ENCODE peak calls at places on chromosomes 3 and 15, in six cellular contexts. One of them, this sample, is unnamed.

GRCh38 chr3:124119056-124119721 is 127.3 kb upstream of the ROPN1 start:
- DNase-seq in IMR-90: peak; percentile 88
- DNase-seq in neuronal stem cell: no peak
- DNase-seq in mesendoderm: no peak
- DNase-seq in H1: no peak
- DNase-seq in trophoblast cell: no peak
- DNase-seq in this sample: no peak

GRCh38 chr3:74824366-74824765 is 209.9 kb upstream of the CNTN3 start:
- DNase-seq in IMR-90: no peak
- DNase-seq in neuronal stem cell: no peak
- DNase-seq in mesendoderm: peak; percentile 10
- DNase-seq in H1: no peak
- DNase-seq in trophoblast cell: no peak
- DNase-seq in this sample: no peak

GRCh38 chr3:149375164-149375823 is 2.2 kb downstream of the TM4SF1 start:
- DNase-seq in IMR-90: peak; percentile 49
- DNase-seq in neuronal stem cell: no peak
- DNase-seq in mesendoderm: no peak
- DNase-seq in H1: no peak
- DNase-seq in trophoblast cell: no peak
- DNase-seq in this sample: peak; percentile 30

GRCh38 chr3:120689395-120689794 is 7.4 kb upstream of the HGD start:
- DNase-seq in IMR-90: no peak
- DNase-seq in neuronal stem cell: no peak
- DNase-seq in mesendoderm: no peak
- DNase-seq in H1: no peak
- DNase-seq in trophoblast cell: no peak
- DNase-seq in this sample: no peak

GRCh38 chr3:32818431-32819085 is 761 bp downstream of the TRIM71 start:
- DNase-seq in IMR-90: no peak
- DNase-seq in neuronal stem cell: no peak
- DNase-seq in mesendoderm: no peak
- DNase-seq in H1: no peak
- DNase-seq in trophoblast cell: peak; percentile 68
- DNase-seq in this sample: no peak

GRCh38 chr3:149330609-149331008 is 2.8 kb downstream of the TM4SF18 start:
- DNase-seq in IMR-90: peak; percentile 31
- DNase-seq in neuronal stem cell: no peak
- DNase-seq in mesendoderm: no peak
- DNase-seq in H1: no peak
- DNase-seq in trophoblast cell: no peak
- DNase-seq in this sample: no peak

GRCh38 chr3:8279476-8279875 is 222.1 kb upstream of the LMCD1 start:
- DNase-seq in IMR-90: no peak
- DNase-seq in neuronal stem cell: no peak
- DNase-seq in mesendoderm: peak; percentile 63
- DNase-seq in H1: no peak
- DNase-seq in trophoblast cell: no peak
- DNase-seq in this sample: no peak

GRCh38 chr3:31077021-31077601 is 182.7 kb upstream of the GADL1 start:
- DNase-seq in IMR-90: peak; percentile 96
- DNase-seq in neuronal stem cell: no peak
- DNase-seq in mesendoderm: peak; percentile 43
- DNase-seq in H1: no peak
- DNase-seq in trophoblast cell: peak; percentile 79
- DNase-seq in this sample: peak; percentile 82

GRCh38 chr3:184687363-184688049 is 24.4 kb downstream of the MAGEF1 start:
- DNase-seq in IMR-90: no peak
- DNase-seq in neuronal stem cell: no peak
- DNase-seq in mesendoderm: no peak
- DNase-seq in H1: no peak
- DNase-seq in trophoblast cell: no peak
- DNase-seq in this sample: no peak

GRCh38 chr3:14208977-14209394 is 30.4 kb downstream of the LSM3 start:
- DNase-seq in IMR-90: peak; percentile 85
- DNase-seq in neuronal stem cell: no peak
- DNase-seq in mesendoderm: no peak
- DNase-seq in H1: no peak
- DNase-seq in trophoblast cell: no peak
- DNase-seq in this sample: peak; percentile 79

GRCh38 chr3:149688122-149688757 is 30.4 kb upstream of the WWTR1 start:
- DNase-seq in IMR-90: no peak
- DNase-seq in neuronal stem cell: no peak
- DNase-seq in mesendoderm: peak; percentile 29
- DNase-seq in H1: no peak
- DNase-seq in trophoblast cell: peak; percentile 94
- DNase-seq in this sample: no peak

GRCh38 chr3:31445701-31446100 is 87.0 kb upstream of the STT3B start:
- DNase-seq in IMR-90: no peak
- DNase-seq in neuronal stem cell: no peak
- DNase-seq in mesendoderm: no peak
- DNase-seq in H1: no peak
- DNase-seq in trophoblast cell: peak; percentile 91
- DNase-seq in this sample: no peak

GRCh38 chr3:142498397-142499180 is 50.8 kb upstream of the XRN1 start:
- DNase-seq in IMR-90: peak; percentile 6
- DNase-seq in neuronal stem cell: no peak
- DNase-seq in mesendoderm: no peak
- DNase-seq in H1: no peak
- DNase-seq in trophoblast cell: no peak
- DNase-seq in this sample: no peak

GRCh38 chr15:48493084-48493762 is 152.3 kb downstream of the FBN1 start:
- DNase-seq in IMR-90: peak; percentile 95
- DNase-seq in neuronal stem cell: no peak
- DNase-seq in mesendoderm: no peak
- DNase-seq in H1: no peak
- DNase-seq in trophoblast cell: peak; percentile 71
- DNase-seq in this sample: peak; percentile 82

GRCh38 chr3:57746156-57747125 is 9.7 kb upstream of the SLMAP start:
- DNase-seq in IMR-90: no peak
- DNase-seq in neuronal stem cell: no peak
- DNase-seq in mesendoderm: no peak
- DNase-seq in H1: no peak
- DNase-seq in trophoblast cell: no peak
- DNase-seq in this sample: no peak

GRCh38 chr15:92869977-92870644 is 30.0 kb upstream of the CHD2 start:
- DNase-seq in IMR-90: peak; percentile 37
- DNase-seq in neuronal stem cell: no peak
- DNase-seq in mesendoderm: no peak
- DNase-seq in H1: peak; percentile 40
- DNase-seq in trophoblast cell: no peak
- DNase-seq in this sample: no peak

GRCh38 chr3:123971416-123971815 is 10.4 kb upstream of the CCDC14 start:
- DNase-seq in IMR-90: no peak
- DNase-seq in neuronal stem cell: no peak
- DNase-seq in mesendoderm: no peak
- DNase-seq in H1: no peak
- DNase-seq in trophoblast cell: no peak
- DNase-seq in this sample: no peak

GRCh38 chr3:46930176-46930944 is 46.2 kb downstream of the CCDC12 start:
- DNase-seq in IMR-90: no peak
- DNase-seq in neuronal stem cell: no peak
- DNase-seq in mesendoderm: no peak
- DNase-seq in H1: no peak
- DNase-seq in trophoblast cell: peak; percentile 28
- DNase-seq in this sample: no peak

GRCh38 chr3:185724761-185725160 is 100.1 kb downstream of the IGF2BP2 start:
- DNase-seq in IMR-90: peak; percentile 71
- DNase-seq in neuronal stem cell: no peak
- DNase-seq in mesendoderm: peak; percentile 81
- DNase-seq in H1: no peak
- DNase-seq in trophoblast cell: no peak
- DNase-seq in this sample: no peak

GRCh38 chr3:177335728-177336127 is 138.4 kb upstream of the TBL1XR1 start:
- DNase-seq in IMR-90: peak; percentile 22
- DNase-seq in neuronal stem cell: no peak
- DNase-seq in mesendoderm: no peak
- DNase-seq in H1: no peak
- DNase-seq in trophoblast cell: no peak
- DNase-seq in this sample: peak; percentile 58

GRCh38 chr15:57423599-57424140 is 47.4 kb downstream of the CGNL1 start:
- DNase-seq in IMR-90: no peak
- DNase-seq in neuronal stem cell: no peak
- DNase-seq in mesendoderm: no peak
- DNase-seq in H1: peak; percentile 39
- DNase-seq in trophoblast cell: no peak
- DNase-seq in this sample: no peak

GRCh38 chr15:60065951-60066350 is 61.8 kb downstream of the FOXB1 start:
- DNase-seq in IMR-90: no peak
- DNase-seq in neuronal stem cell: no peak
- DNase-seq in mesendoderm: no peak
- DNase-seq in H1: peak; percentile 22
- DNase-seq in trophoblast cell: no peak
- DNase-seq in this sample: no peak
- H3K4me3 ChIP-seq in IMR-90: no peak overlapping the region
- H3K4me3 ChIP-seq in neuronal stem cell: no peak overlapping the region
- H3K4me3 ChIP-seq in mesendoderm: no peak overlapping the region
- H3K4me3 ChIP-seq in H1: no peak overlapping the region
- H3K4me3 ChIP-seq in trophoblast cell: no peak overlapping the region
- H3K4me3 ChIP-seq in this sample: no peak overlapping the region

GRCh38 chr3:110686691-110687090 is 384.9 kb upstream of the NECTIN3 start:
- DNase-seq in IMR-90: peak; percentile 20
- DNase-seq in neuronal stem cell: no peak
- DNase-seq in mesendoderm: no peak
- DNase-seq in H1: no peak
- DNase-seq in trophoblast cell: no peak
- DNase-seq in this sample: no peak
- H2AK5ac ChIP-seq in IMR-90: no peak overlapping the region
- H2AK5ac ChIP-seq in neuronal stem cell: no peak overlapping the region
- H2AK5ac ChIP-seq in mesendoderm: no peak overlapping the region
- H2AK5ac ChIP-seq in H1: no peak overlapping the region
- H2AK5ac ChIP-seq in trophoblast cell: no peak overlapping the region
- H2AK5ac ChIP-seq in this sample: no peak overlapping the region

GRCh38 chr15:53978248-53978906 is at the start of gene UNC13C:
- DNase-seq in IMR-90: no peak
- DNase-seq in neuronal stem cell: peak; percentile 47
- DNase-seq in mesendoderm: peak; percentile 73
- DNase-seq in H1: peak; percentile 73
- DNase-seq in trophoblast cell: peak; percentile 8
- DNase-seq in this sample: no peak
- H3K4me3 ChIP-seq in IMR-90: no peak within 1 kb of the TSS
- H3K4me3 ChIP-seq in neuronal stem cell: peak within 1 kb of the TSS; percentile 75
- H3K4me3 ChIP-seq in mesendoderm: peak within 1 kb of the TSS; percentile 8
- H3K4me3 ChIP-seq in H1: peak within 1 kb of the TSS; percentile 20
- H3K4me3 ChIP-seq in trophoblast cell: peak within 1 kb of the TSS; percentile 51
- H3K4me3 ChIP-seq in this sample: no peak within 1 kb of the TSS

DNA sequence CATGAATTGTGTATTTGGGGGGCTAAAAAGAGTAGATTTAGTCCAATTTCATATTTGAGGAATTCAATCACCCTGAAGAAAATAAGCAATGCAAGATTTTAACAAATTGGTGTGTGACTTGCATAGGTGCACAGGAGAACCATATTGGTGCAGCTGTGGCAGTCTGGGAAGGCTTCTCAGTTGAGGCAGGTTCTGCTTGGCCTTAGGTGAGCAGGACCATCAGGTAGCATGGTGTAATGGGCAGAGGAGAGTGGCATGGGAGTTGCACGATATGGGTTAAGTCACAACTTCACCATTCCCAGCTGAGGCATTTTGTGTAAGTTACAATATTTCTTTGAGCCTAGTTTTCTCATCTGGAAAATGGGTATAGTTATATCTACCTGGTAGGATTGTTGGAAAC is 10.5 kb downstream of the EBLN2 start:
- DNase-seq in IMR-90: no peak
- DNase-seq in neuronal stem cell: no peak
- DNase-seq in mesendoderm: no peak
- DNase-seq in H1: no peak
- DNase-seq in trophoblast cell: no peak
- DNase-seq in this sample: no peak
- H2AK5ac ChIP-seq in IMR-90: peak overlapping the region; percentile 86
- H2AK5ac ChIP-seq in neuronal stem cell: no peak overlapping the region
- H2AK5ac ChIP-seq in mesendoderm: no peak overlapping the region
- H2AK5ac ChIP-seq in H1: no peak overlapping the region
- H2AK5ac ChIP-seq in trophoblast cell: no peak overlapping the region
- H2AK5ac ChIP-seq in this sample: no peak overlapping the region

GRCh38 chr15:84819791-84820190 is 2.6 kb downstream of the ALPK3 start:
- DNase-seq in IMR-90: no peak
- DNase-seq in neuronal stem cell: no peak
- DNase-seq in mesendoderm: no peak
- DNase-seq in H1: no peak
- DNase-seq in trophoblast cell: no peak
- DNase-seq in this sample: no peak

GRCh38 chr15:84816694-84817460 is at the start of gene ALPK3:
- DNase-seq in IMR-90: no peak
- DNase-seq in neuronal stem cell: peak; percentile 33
- DNase-seq in mesendoderm: peak; percentile 83
- DNase-seq in H1: peak; percentile 85
- DNase-seq in trophoblast cell: peak; percentile 54
- DNase-seq in this sample: peak; percentile 46

GRCh38 chr15:84819291-84819768 is 2.2 kb downstream of the ALPK3 start:
- DNase-seq in IMR-90: no peak
- DNase-seq in neuronal stem cell: no peak
- DNase-seq in mesendoderm: peak; percentile 81
- DNase-seq in H1: no peak
- DNase-seq in trophoblast cell: no peak
- DNase-seq in this sample: peak; percentile 33

GRCh38 chr15:84817461-84818081 is 415 bp downstream of the ALPK3 start:
- DNase-seq in IMR-90: no peak
- DNase-seq in neuronal stem cell: peak; percentile 39
- DNase-seq in mesendoderm: peak; percentile 98
- DNase-seq in H1: peak; percentile 76
- DNase-seq in trophoblast cell: peak; percentile 46
- DNase-seq in this sample: peak; percentile 18

DNA sequence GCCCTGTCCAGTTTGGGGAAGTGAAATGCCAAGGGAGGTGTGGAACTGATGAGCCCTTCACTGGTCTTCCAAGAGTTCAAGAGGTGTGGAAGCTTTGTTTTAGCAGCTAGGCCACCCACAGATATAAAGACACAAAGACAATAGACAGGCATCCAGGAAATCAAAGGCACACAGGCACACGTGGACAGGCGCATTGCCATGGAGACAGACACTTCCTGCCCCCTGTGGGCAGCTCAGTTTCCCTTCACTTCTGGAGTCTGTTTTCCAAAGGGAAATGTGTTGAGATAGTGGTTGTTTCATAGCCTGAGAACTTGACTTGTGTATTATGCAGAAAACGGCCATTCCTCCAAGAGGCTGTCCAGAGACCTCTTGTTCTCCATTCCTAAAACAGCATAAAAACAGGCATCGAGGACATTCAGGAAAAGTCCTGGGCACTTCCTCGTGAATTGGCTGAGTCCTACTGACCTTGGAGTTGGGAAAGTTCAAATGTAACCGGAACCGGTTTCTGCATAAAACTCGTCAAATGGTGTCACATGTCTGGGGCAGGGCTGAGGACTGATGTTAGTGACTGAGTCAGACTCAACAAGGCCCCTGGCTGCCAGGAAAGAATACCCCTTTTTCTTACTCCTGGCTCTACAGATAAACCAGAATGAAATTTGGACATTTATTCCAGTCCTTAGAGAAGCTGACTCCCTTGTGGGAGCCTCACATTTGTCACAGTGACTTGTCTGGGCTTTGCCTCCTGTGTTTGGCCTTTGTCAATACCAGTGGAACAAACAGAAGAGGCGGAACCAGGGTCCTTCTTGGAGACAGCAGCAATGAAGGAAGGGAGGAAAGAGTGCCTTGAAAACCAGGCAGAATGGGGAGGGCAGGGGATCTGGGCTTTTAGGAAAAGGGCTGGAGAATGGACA is 1.3 kb downstream of the ALPK3 start:
- DNase-seq in IMR-90: peak; percentile 14
- DNase-seq in neuronal stem cell: peak; percentile 31
- DNase-seq in mesendoderm: peak; percentile 95
- DNase-seq in H1: no peak
- DNase-seq in trophoblast cell: peak; percentile 54
- DNase-seq in this sample: peak; percentile 59
- H3K4me3 ChIP-seq in IMR-90: no peak overlapping the region
- H3K4me3 ChIP-seq in neuronal stem cell: no peak overlapping the region
- H3K4me3 ChIP-seq in mesendoderm: peak overlapping the region; percentile 28
- H3K4me3 ChIP-seq in H1: peak overlapping the region; percentile 18
- H3K4me3 ChIP-seq in trophoblast cell: peak overlapping the region; percentile 75
- H3K4me3 ChIP-seq in this sample: no peak overlapping the region

GRCh38 chr3:45684327-45684892 is 4.8 kb upstream of the SACM1L start:
- DNase-seq in IMR-90: no peak
- DNase-seq in neuronal stem cell: no peak
- DNase-seq in mesendoderm: no peak
- DNase-seq in H1: no peak
- DNase-seq in trophoblast cell: no peak
- DNase-seq in this sample: no peak
- H2AK5ac ChIP-seq in IMR-90: no peak overlapping the region
- H2AK5ac ChIP-seq in neuronal stem cell: no peak overlapping the region
- H2AK5ac ChIP-seq in mesendoderm: peak overlapping the region; percentile 65
- H2AK5ac ChIP-seq in H1: peak overlapping the region; percentile 78
- H2AK5ac ChIP-seq in trophoblast cell: peak overlapping the region; percentile 70
- H2AK5ac ChIP-seq in this sample: no peak overlapping the region